ENCODE peak calls at places on chromosome 1, in seven cellular contexts. F is activated CD4-positive, alpha-beta T cell treated with anti-CD3 and anti-CD28 coated beads, Interleukin-2, amount 10 ng/mL, durations not matched to agents 24 days and 14 days; V is astrocyte; D is fibroblast of mammary gland; R is T-cell; P is HuH-7; A is heart right ventricle. Y is an unnamed sample.

GRCh38 chr1:37473431-37474050 is 839 bp upstream of the ZC3H12A start:
- DNase-seq in P (no peak), V (peak; percentile 16), F (peak; percentile 80), R (no peak), A (no peak), D (no peak), Y (no peak)

GRCh38 chr1:212218065-212218464 is 67.1 kb upstream of the PPP2R5A start:
- DNase-seq in F (no peak), P (no peak), A (no peak), V (no peak), D (no peak), R (no peak), Y (no peak)

GRCh38 chr1:94045465-94046056 is 75.4 kb downstream of the ABCA4 start:
- DNase-seq in A (peak; percentile 88), V (peak; percentile 93), F (peak; percentile 77), D (peak; percentile 93), P (peak; percentile 68), R (no peak), Y (peak; percentile 83)

GRCh38 chr1:161115132-161115711 is 2.6 kb downstream of the PFDN2 start:
- DNase-seq in P (no peak), D (peak; percentile 97), A (no peak), R (no peak), V (peak; percentile 96), F (peak; percentile 73), Y (no peak)

GRCh38 chr1:117653732-117654484 is 48.1 kb downstream of the TENT5C start:
- DNase-seq in A (no peak), D (no peak), R (no peak), F (peak; percentile 77), P (no peak), V (no peak), Y (no peak)

GRCh38 chr1:215568287-215568692 is 1.2 kb downstream of the KCTD3 start:
- DNase-seq in A (no peak), R (no peak), F (no peak), V (peak; percentile 40), P (peak; percentile 41), D (peak; percentile 86), Y (peak; percentile 9)

GRCh38 chr1:164886101-164886500 is 327.1 kb downstream of the PBX1 start:
- DNase-seq in D (no peak), F (no peak), P (no peak), V (no peak), R (no peak), A (no peak), Y (no peak)

GRCh38 chr1:46767649-46768282 is 31.1 kb upstream of the CYP4B1 start:
- DNase-seq in D (no peak), V (no peak), A (no peak), F (no peak), P (no peak), R (no peak), Y (no peak)

Y was measured in iPS-NIHi11.